ENCODE peak calls at places on chromosomes 2 and 18, in eight cellular contexts. One of them, this sample, is unnamed.

GRCh38 chr18:2147424-2147823 is 423.9 kb downstream of the METTL4 start:
- DNase-seq in kidney: no peak
- DNase-seq in CD4-positive, alpha-beta T cell: no peak
- DNase-seq in foreskin keratinocyte: no peak
- DNase-seq in body of pancreas: no peak
- DNase-seq in transverse colon: no peak
- DNase-seq in upper lobe of right lung: no peak
- DNase-seq in A673: peak; percentile 29
- DNase-seq in this sample: peak; percentile 33

GRCh38 chr2:240247241-240247867 is 106.9 kb upstream of the OTOS start:
- DNase-seq in foreskin keratinocyte: no peak
- DNase-seq in transverse colon: no peak
- DNase-seq in A673: no peak
- DNase-seq in body of pancreas: no peak
- DNase-seq in kidney: no peak
- DNase-seq in CD4-positive, alpha-beta T cell: peak; percentile 22
- DNase-seq in upper lobe of right lung: no peak
- DNase-seq in this sample: no peak

GRCh38 chr2:44748-45341 is 1.5 kb downstream of the FAM110C start:
- DNase-seq in upper lobe of right lung: no peak
- DNase-seq in transverse colon: peak; percentile 75
- DNase-seq in foreskin keratinocyte: peak; percentile 29
- DNase-seq in A673: no peak
- DNase-seq in CD4-positive, alpha-beta T cell: no peak
- DNase-seq in body of pancreas: peak; percentile 82
- DNase-seq in kidney: no peak
- DNase-seq in this sample: peak; percentile 39

GRCh38 chr2:218465987-218466633 is 47.2 kb downstream of the VIL1 start:
- DNase-seq in A673: peak; percentile 40
- DNase-seq in kidney: no peak
- DNase-seq in upper lobe of right lung: no peak
- DNase-seq in CD4-positive, alpha-beta T cell: no peak
- DNase-seq in transverse colon: no peak
- DNase-seq in body of pancreas: no peak
- DNase-seq in foreskin keratinocyte: peak; percentile 22
- DNase-seq in this sample: no peak

GRCh38 chr2:226644342-226644957 is 155.2 kb downstream of the IRS1 start:
- DNase-seq in transverse colon: no peak
- DNase-seq in upper lobe of right lung: no peak
- DNase-seq in foreskin keratinocyte: peak; percentile 13
- DNase-seq in A673: no peak
- DNase-seq in body of pancreas: no peak
- DNase-seq in kidney: no peak
- DNase-seq in CD4-positive, alpha-beta T cell: no peak
- DNase-seq in this sample: no peak

GRCh38 chr2:23563673-23564617 is 179.0 kb downstream of the KLHL29 start:
- DNase-seq in body of pancreas: peak; percentile 60
- DNase-seq in A673: no peak
- DNase-seq in kidney: peak; percentile 81
- DNase-seq in foreskin keratinocyte: peak; percentile 54
- DNase-seq in CD4-positive, alpha-beta T cell: no peak
- DNase-seq in transverse colon: peak; percentile 18
- DNase-seq in upper lobe of right lung: no peak
- DNase-seq in this sample: peak; percentile 56

GRCh38 chr2:141929331-141930252 is 201.2 kb downstream of the LRP1B start:
- DNase-seq in body of pancreas: no peak
- DNase-seq in foreskin keratinocyte: no peak
- DNase-seq in A673: no peak
- DNase-seq in kidney: no peak
- DNase-seq in upper lobe of right lung: no peak
- DNase-seq in transverse colon: no peak
- DNase-seq in CD4-positive, alpha-beta T cell: no peak
- DNase-seq in this sample: no peak

GRCh38 chr2:42567806-42568429 is 514 bp upstream of the MTA3 start:
- DNase-seq in A673: peak; percentile 82
- DNase-seq in upper lobe of right lung: no peak
- DNase-seq in foreskin keratinocyte: no peak
- DNase-seq in body of pancreas: peak; percentile 38
- DNase-seq in transverse colon: peak; percentile 72
- DNase-seq in kidney: peak; percentile 80
- DNase-seq in CD4-positive, alpha-beta T cell: peak; percentile 34
- DNase-seq in this sample: no peak

GRCh38 chr18:22432672-22433137 is 15.0 kb upstream of the CTAGE1 start:
- DNase-seq in upper lobe of right lung: no peak
- DNase-seq in CD4-positive, alpha-beta T cell: no peak
- DNase-seq in foreskin keratinocyte: peak; percentile 86
- DNase-seq in A673: peak; percentile 29
- DNase-seq in transverse colon: peak; percentile 58
- DNase-seq in kidney: peak; percentile 86
- DNase-seq in body of pancreas: peak; percentile 90
- DNase-seq in this sample: peak; percentile 92

GRCh38 chr2:111617804-111618576 is 266.0 kb downstream of the ANAPC1 start:
- DNase-seq in kidney: peak; percentile 82
- DNase-seq in body of pancreas: no peak
- DNase-seq in foreskin keratinocyte: peak; percentile 64
- DNase-seq in CD4-positive, alpha-beta T cell: no peak
- DNase-seq in A673: no peak
- DNase-seq in upper lobe of right lung: no peak
- DNase-seq in transverse colon: no peak
- DNase-seq in this sample: no peak

DNA sequence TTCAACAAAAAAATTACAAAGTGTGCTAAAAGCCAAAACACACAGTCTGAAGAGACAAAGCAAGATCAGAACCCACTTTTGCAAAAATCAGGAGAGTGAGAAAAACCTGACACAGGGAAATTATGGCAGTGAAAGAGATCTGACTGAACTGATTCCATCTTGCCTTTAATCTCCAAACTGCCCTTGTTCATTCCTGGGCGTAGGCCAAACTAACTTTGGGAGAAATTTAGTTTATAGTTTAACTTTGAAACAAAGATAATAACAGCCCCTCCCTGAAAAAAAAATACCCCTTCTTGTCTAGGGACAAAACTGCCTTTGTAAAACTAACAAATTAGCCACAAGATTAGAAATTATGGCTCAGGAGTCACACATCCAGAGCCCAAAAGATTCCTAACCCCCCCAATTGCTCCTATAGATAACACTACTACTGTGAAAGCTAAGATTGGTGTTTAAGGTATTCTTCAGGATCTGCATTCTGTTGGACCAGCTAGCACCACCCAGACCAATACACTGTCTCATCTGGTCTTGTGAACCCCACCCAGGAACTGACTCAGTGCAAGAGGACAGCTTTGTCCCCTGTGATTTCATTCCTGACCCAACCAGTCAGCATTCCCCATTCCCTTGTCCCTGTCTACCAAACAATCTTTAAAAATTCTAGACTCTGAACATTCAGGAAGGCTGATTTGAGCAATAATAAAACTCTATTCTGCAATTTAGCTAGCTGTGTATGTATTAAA is 226.1 kb upstream of the SH3BP4 start:
- DNase-seq in upper lobe of right lung: no peak
- DNase-seq in foreskin keratinocyte: peak; percentile 6
- DNase-seq in kidney: no peak
- DNase-seq in A673: no peak
- DNase-seq in CD4-positive, alpha-beta T cell: no peak
- DNase-seq in transverse colon: peak; percentile 31
- DNase-seq in body of pancreas: no peak
- DNase-seq in this sample: no peak
- H3K27ac ChIP-seq in upper lobe of right lung: no peak overlapping the region
- H3K27ac ChIP-seq in foreskin keratinocyte: no peak overlapping the region
- H3K27ac ChIP-seq in kidney: no peak overlapping the region
- H3K27ac ChIP-seq in A673: no peak overlapping the region
- H3K27ac ChIP-seq in CD4-positive, alpha-beta T cell: no peak overlapping the region
- H3K27ac ChIP-seq in transverse colon: peak overlapping the region; percentile 56
- H3K27ac ChIP-seq in body of pancreas: no peak overlapping the region
- H3K27ac ChIP-seq in this sample: no peak overlapping the region

DNA sequence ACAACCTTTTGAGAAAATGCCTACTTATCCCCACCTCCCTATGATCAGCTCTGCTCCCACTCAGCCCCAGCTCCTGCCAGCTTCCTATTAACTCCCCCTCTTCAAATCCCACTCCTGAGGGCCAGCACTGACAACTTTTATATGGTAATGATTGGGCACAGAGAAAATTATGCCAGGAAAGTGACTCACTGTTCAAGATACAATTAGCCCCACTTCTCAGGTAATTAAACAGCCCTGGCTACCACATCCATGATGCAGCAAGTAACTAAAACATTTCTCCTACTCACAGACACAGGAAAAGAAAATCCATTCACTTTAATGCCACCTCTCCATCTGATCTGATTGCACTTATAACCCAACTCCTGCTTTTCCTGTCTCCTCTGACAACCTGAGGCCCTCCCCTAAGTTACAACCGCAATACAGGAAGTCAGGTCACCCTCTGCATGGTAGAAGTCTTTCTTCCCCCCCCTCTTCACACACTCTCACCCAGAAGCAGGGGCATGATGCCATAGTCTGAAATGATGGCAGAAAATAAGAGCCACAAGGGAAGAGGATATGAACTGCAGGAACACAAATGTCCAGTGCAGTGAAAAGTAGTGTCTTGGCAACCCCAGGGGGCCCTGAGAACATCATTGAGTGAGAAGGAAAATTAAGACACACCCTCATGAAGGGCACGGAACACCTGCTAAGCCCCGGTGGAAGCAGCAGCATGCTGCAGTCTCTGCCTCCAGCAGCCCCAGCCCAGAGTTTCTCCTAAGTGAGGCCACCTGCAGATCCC is 54.4 kb downstream of the STK39 start:
- DNase-seq in foreskin keratinocyte: no peak
- DNase-seq in CD4-positive, alpha-beta T cell: no peak
- DNase-seq in upper lobe of right lung: no peak
- DNase-seq in body of pancreas: no peak
- DNase-seq in transverse colon: no peak
- DNase-seq in A673: peak; percentile 48
- DNase-seq in kidney: no peak
- DNase-seq in this sample: no peak
- TF ChIP-seq CTCF in foreskin keratinocyte: no peak
- TF ChIP-seq CTCF in CD4-positive, alpha-beta T cell: no peak
- TF ChIP-seq CTCF in upper lobe of right lung: no peak
- TF ChIP-seq CTCF in body of pancreas: no peak
- TF ChIP-seq CTCF in transverse colon: no peak
- TF ChIP-seq CTCF in A673: no peak
- TF ChIP-seq CTCF in kidney: no peak
- TF ChIP-seq CTCF in this sample: no peak

GRCh38 chr18:59041296-59041695 is 98.4 kb upstream of the SEC11C start:
- DNase-seq in A673: no peak
- DNase-seq in CD4-positive, alpha-beta T cell: no peak
- DNase-seq in upper lobe of right lung: no peak
- DNase-seq in transverse colon: no peak
- DNase-seq in body of pancreas: no peak
- DNase-seq in foreskin keratinocyte: no peak
- DNase-seq in kidney: no peak
- DNase-seq in this sample: no peak
- H3K27ac ChIP-seq in A673: peak overlapping the region; percentile 69
- H3K27ac ChIP-seq in CD4-positive, alpha-beta T cell: no peak overlapping the region
- H3K27ac ChIP-seq in upper lobe of right lung: no peak overlapping the region
- H3K27ac ChIP-seq in transverse colon: no peak overlapping the region
- H3K27ac ChIP-seq in body of pancreas: no peak overlapping the region
- H3K27ac ChIP-seq in foreskin keratinocyte: no peak overlapping the region
- H3K27ac ChIP-seq in kidney: no peak overlapping the region
- H3K27ac ChIP-seq in this sample: peak overlapping the region; percentile 58

GRCh38 chr2:157903051-157903625 is 27.0 kb upstream of the ACVR1 start:
- DNase-seq in body of pancreas: no peak
- DNase-seq in A673: no peak
- DNase-seq in kidney: no peak
- DNase-seq in foreskin keratinocyte: no peak
- DNase-seq in CD4-positive, alpha-beta T cell: no peak
- DNase-seq in transverse colon: no peak
- DNase-seq in upper lobe of right lung: no peak
- DNase-seq in this sample: no peak

GRCh38 chr2:157899125-157899839 is 23.2 kb upstream of the ACVR1 start:
- DNase-seq in kidney: no peak
- DNase-seq in A673: no peak
- DNase-seq in CD4-positive, alpha-beta T cell: no peak
- DNase-seq in transverse colon: no peak
- DNase-seq in body of pancreas: no peak
- DNase-seq in foreskin keratinocyte: no peak
- DNase-seq in upper lobe of right lung: no peak
- DNase-seq in this sample: no peak

GRCh38 chr2:157900203-157900602 is 24.1 kb upstream of the ACVR1 start:
- DNase-seq in upper lobe of right lung: no peak
- DNase-seq in A673: no peak
- DNase-seq in kidney: no peak
- DNase-seq in transverse colon: no peak
- DNase-seq in body of pancreas: no peak
- DNase-seq in CD4-positive, alpha-beta T cell: no peak
- DNase-seq in foreskin keratinocyte: peak; percentile 83
- DNase-seq in this sample: no peak

GRCh38 chr2:157900684-157901083 is 24.6 kb upstream of the ACVR1 start:
- DNase-seq in body of pancreas: no peak
- DNase-seq in A673: no peak
- DNase-seq in kidney: no peak
- DNase-seq in upper lobe of right lung: no peak
- DNase-seq in transverse colon: no peak
- DNase-seq in CD4-positive, alpha-beta T cell: no peak
- DNase-seq in foreskin keratinocyte: no peak
- DNase-seq in this sample: no peak

DNA sequence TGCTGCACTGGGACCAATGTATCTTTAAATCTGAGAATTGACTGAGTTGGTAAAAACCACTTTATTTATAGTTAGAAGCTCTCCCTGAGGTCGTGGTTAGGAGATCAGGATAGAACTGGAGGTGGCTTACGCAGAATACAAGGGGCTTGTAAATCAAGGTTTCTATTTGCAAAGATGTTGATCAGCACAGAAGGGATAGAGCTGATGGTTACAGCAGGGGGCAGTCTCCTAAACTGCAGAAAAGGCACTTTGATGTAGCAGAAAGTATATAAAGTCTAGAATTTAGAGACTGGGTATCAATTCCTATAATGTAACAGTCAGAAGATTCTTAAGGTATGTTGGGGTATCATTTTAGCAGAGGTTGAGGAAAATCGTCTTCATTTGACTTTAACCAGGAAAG is 25.2 kb upstream of the ACVR1 start:
- DNase-seq in CD4-positive, alpha-beta T cell: no peak
- DNase-seq in body of pancreas: no peak
- DNase-seq in upper lobe of right lung: no peak
- DNase-seq in transverse colon: no peak
- DNase-seq in A673: no peak
- DNase-seq in foreskin keratinocyte: no peak
- DNase-seq in kidney: no peak
- DNase-seq in this sample: no peak
- TF ChIP-seq CTCF in CD4-positive, alpha-beta T cell: peak; percentile 28
- TF ChIP-seq CTCF in body of pancreas: no peak
- TF ChIP-seq CTCF in upper lobe of right lung: peak; percentile 9
- TF ChIP-seq CTCF in transverse colon: no peak
- TF ChIP-seq CTCF in A673: peak; percentile 56
- TF ChIP-seq CTCF in foreskin keratinocyte: peak; percentile 46
- TF ChIP-seq CTCF in kidney: no peak
- TF ChIP-seq CTCF in this sample: no peak

DNA sequence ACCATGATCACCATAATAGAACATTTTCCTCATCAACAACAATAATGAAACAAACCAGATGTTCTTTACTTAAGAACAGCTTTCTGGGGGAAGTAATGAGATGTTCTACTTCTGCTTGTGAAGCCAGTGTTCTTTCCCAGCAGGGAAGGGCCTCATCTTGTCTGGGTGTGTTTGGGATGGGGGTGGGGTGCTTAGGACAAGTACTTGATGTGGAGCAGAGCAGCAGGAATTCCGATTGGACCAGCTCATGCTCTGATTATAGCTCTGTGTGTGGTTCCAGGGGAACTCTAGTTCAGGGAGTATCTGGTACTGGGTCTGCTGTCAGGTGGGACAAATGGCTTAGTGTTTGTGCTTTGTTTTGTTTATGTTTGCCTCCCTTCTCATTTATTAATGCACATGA is 162.9 kb upstream of the NOSTRIN start:
- DNase-seq in foreskin keratinocyte: peak; percentile 74
- DNase-seq in transverse colon: peak; percentile 81
- DNase-seq in body of pancreas: peak; percentile 56
- DNase-seq in upper lobe of right lung: no peak
- DNase-seq in CD4-positive, alpha-beta T cell: no peak
- DNase-seq in A673: peak; percentile 19
- DNase-seq in kidney: peak; percentile 85
- DNase-seq in this sample: peak; percentile 25
- H3K27ac ChIP-seq in foreskin keratinocyte: peak overlapping the region; percentile 75
- H3K27ac ChIP-seq in transverse colon: peak overlapping the region; percentile 81
- H3K27ac ChIP-seq in body of pancreas: peak overlapping the region; percentile 14
- H3K27ac ChIP-seq in upper lobe of right lung: no peak overlapping the region
- H3K27ac ChIP-seq in CD4-positive, alpha-beta T cell: no peak overlapping the region
- H3K27ac ChIP-seq in A673: no peak overlapping the region
- H3K27ac ChIP-seq in kidney: no peak overlapping the region
- H3K27ac ChIP-seq in this sample: no peak overlapping the region

This sample was measured in RWPE1.